ENCODE peak calls at places on chromosomes 16 and 17, in ten cellular contexts. C, S, Q, K, M, D, U, O, R and L are unnamed samples.

GRCh38 chr17:6591599-6592158 is 35.3 kb upstream of the PITPNM3 start:
- DNase-seq in R (no peak), C (no peak), Q (peak; percentile 85), S (no peak), U (no peak), K (no peak), D (no peak), O (no peak), M (no peak), L (no peak)

GRCh38 chr17:29007456-29008455 is 1.9 kb upstream of the SEZ6 start:
- DNase-seq in K (no peak), Q (no peak), D (no peak), R (no peak), M (no peak), U (no peak), S (no peak), C (peak; percentile 21), O (no peak), L (no peak)

GRCh38 chr16:86502856-86503748 is 7.2 kb upstream of the FOXF1 start:
- DNase-seq in M (peak; percentile 52), U (no peak), S (no peak), O (no peak), C (no peak), D (no peak), R (no peak), Q (no peak), K (no peak), L (no peak)

GRCh38 chr16:64459821-64460220 is 662.0 kb downstream of the CDH11 start:
- DNase-seq in R (peak; percentile 59), K (no peak), U (no peak), S (no peak), M (no peak), O (no peak), Q (peak; percentile 72), D (no peak), C (no peak), L (no peak)

GRCh38 chr17:50067996-50068395 is 12.1 kb downstream of the ITGA3 start:
- DNase-seq in S (no peak), D (no peak), C (no peak), U (no peak), Q (no peak), O (no peak), R (no peak), M (no peak), K (no peak), L (no peak)

GRCh38 chr16:19304670-19305240 is 19.2 kb downstream of the CLEC19A start:
- DNase-seq in R (no peak), Q (no peak), U (no peak), S (no peak), M (peak; percentile 50), K (no peak), C (no peak), O (no peak), D (no peak), L (no peak)

GRCh38 chr16:89335803-89336485 is 118.4 kb downstream of the ZNF778 start:
- DNase-seq in R (no peak), Q (no peak), D (no peak), S (peak; percentile 8), K (no peak), C (no peak), O (no peak), M (no peak), U (no peak), L (no peak)

GRCh38 chr17:10888858-10889257 is 51.0 kb upstream of the PIRT start:
- DNase-seq in K (no peak), Q (no peak), C (no peak), R (no peak), D (no peak), M (peak; percentile 31), S (no peak), O (no peak), U (no peak), L (no peak)

GRCh38 chr17:60426596-60426995 is 4.3 kb downstream of the CHCT1 start:
- DNase-seq in U (no peak), M (no peak), C (no peak), K (no peak), O (no peak), Q (no peak), R (no peak), S (no peak), D (no peak), L (no peak)

GRCh38 chr17:60425626-60426025 is 3.3 kb downstream of the CHCT1 start:
- DNase-seq in M (no peak), O (no peak), S (no peak), Q (no peak), D (no peak), K (no peak), U (no peak), R (no peak), C (no peak), L (no peak)

GRCh38 chr17:60421273-60422161 is 772 bp upstream of the CHCT1 start:
- DNase-seq in Q (peak; percentile 51), M (peak; percentile 89), K (peak; percentile 68), R (peak; percentile 66), D (no peak), S (peak; percentile 82), U (peak; percentile 84), C (no peak), O (no peak), L (peak; percentile 82)

GRCh38 chr17:60423865-60424264 is 1.6 kb downstream of the CHCT1 start:
- DNase-seq in O (no peak), Q (no peak), D (no peak), U (no peak), K (no peak), C (no peak), S (no peak), M (no peak), R (no peak), L (no peak)

DNA sequence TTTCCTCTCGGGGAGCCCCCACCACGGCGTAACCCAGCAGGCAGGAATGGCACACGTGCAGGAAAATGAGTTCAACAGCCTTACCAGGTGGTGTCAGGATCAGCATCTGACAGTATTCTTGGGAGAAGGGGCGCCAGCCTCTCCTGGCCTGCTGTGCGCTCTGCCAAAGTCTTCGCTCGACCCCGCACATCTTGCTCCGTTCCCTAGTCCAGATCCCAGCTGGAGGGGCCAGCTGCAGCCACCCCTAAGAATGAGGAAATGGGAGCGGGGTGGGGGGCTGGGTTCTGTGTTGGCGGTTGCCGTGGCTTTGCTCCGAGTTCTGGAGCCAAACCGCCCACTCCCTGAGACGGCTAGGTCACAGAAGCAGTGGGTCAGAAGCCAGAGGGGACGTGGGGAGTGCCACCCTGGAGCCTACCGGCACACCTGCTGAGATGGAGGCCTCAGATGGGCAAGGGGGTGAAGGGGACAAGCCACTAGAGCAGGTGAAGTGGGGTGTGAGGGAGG is at the start of gene CHCT1:
- DNase-seq in O (no peak), U (no peak), S (peak; percentile 34), C (no peak), D (no peak), Q (no peak), M (no peak), R (peak; percentile 22), K (no peak), L (no peak)
- H3K4me3 ChIP-seq in O (peak within 1 kb of the TSS; percentile 61), U (peak within 1 kb of the TSS; percentile 60), S (no peak within 1 kb of the TSS), C (no peak within 1 kb of the TSS), D (peak within 1 kb of the TSS; percentile 53), Q (peak within 1 kb of the TSS; percentile 45), M (peak within 1 kb of the TSS; percentile 59), R (peak within 1 kb of the TSS; percentile 55), K (peak within 1 kb of the TSS; percentile 67), L (peak within 1 kb of the TSS; percentile 59)

DNA sequence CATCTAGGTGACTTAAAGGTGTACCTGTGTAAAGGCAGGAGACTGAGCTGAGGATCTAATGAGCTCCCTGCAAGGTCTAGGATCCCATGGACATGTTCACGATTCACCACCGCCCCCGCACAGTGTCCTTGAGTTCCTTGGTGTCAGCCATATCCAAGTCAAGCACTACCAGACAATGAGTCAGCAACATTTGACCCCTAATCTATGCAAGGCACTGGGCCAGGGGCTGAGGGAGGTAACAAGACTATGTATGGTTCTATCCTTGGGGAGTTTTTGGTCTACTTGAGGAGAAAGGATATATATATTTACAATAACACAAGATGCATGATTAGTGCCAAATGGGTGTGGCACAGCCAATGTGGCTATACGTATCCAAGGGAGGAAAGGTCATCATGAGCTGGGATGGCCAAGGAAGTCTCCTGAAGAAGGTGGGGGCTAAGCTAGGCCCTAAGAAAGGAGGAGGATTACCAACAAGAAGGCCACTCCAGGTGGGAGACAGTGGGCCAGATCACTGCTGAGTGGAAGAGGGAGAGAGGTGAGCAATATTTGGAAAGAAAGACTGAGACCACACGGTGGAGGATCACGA is 35.0 kb downstream of the ITGB3 start:
- DNase-seq in S (no peak), K (no peak), Q (peak; percentile 29), O (no peak), C (no peak), R (peak; percentile 45), D (no peak), M (no peak), U (no peak), L (no peak)
- TF ChIP-seq CTCF in S (no peak), K (no peak), Q (no peak), O (no peak), C (no peak), R (no peak), D (no peak), M (no peak), U (no peak), L (no peak)

GRCh38 chr17:9110501-9110900 is 89.2 kb downstream of the NTN1 start:
- DNase-seq in D (no peak), U (no peak), O (no peak), S (no peak), R (no peak), Q (no peak), C (no peak), K (no peak), M (no peak), L (no peak)

GRCh38 chr17:9120471-9120870 is 99.2 kb downstream of the NTN1 start:
- DNase-seq in D (no peak), S (no peak), U (no peak), Q (no peak), M (peak; percentile 45), O (no peak), R (peak; percentile 25), K (no peak), C (peak; percentile 3), L (peak; percentile 8)

GRCh38 chr17:9116861-9117568 is 95.7 kb downstream of the NTN1 start:
- DNase-seq in U (no peak), R (no peak), O (no peak), M (no peak), K (no peak), Q (no peak), D (no peak), S (no peak), C (no peak), L (no peak)

GRCh38 chr17:9116311-9116820 is 95.1 kb downstream of the NTN1 start:
- DNase-seq in S (no peak), U (no peak), M (no peak), D (no peak), K (no peak), R (no peak), C (no peak), Q (no peak), O (no peak), L (no peak)

DNA sequence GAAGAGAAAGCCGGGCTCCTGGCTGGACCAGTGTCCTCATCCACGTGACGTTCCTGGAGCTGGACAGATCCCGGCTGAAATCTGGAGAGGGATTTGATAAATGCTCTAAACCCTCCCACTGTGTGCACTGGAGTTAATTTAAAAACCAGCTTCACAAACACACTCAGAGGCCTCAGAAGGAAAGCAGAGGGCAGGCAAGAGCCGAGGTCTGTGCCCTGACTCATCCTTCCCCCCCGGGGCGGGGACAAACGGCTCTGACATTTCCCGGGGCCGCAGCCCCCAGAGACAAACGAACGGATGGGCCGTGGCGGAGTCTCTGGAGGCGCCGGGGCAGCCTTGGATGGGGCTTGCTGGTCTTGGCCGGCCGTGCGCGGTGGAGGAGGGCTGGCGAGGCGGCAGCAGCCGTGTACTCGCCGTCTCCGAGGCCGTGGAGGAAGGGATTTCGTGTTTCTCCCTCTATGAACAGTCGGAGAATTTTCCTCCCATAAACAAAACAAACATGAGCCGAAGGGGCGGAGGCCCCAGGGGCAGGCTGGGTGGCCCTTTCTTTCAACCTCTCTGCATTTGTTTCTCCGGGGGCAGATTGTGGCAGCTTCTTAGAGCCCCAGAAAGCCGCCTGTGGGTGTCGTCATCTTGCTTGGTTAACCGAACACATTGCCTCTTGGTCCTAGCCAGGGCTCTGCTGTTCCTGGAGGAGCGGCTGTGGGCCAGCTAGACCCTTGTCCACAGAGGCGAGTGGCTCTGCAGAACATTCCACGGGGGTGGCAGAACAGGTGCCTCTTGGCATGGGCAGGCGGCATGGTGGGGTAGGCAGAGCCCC is 94.3 kb downstream of the NTN1 start:
- DNase-seq in C (no peak), K (peak; percentile 66), M (peak; percentile 81), U (peak; percentile 61), Q (peak; percentile 65), S (peak; percentile 64), O (no peak), D (no peak), R (peak; percentile 22), L (no peak)
- H3K4me3 ChIP-seq in C (no peak overlapping the region), K (peak overlapping the region; percentile 59), M (peak overlapping the region; percentile 29), U (peak overlapping the region; percentile 20), Q (peak overlapping the region; percentile 31), S (no peak overlapping the region), O (peak overlapping the region; percentile 36), D (peak overlapping the region; percentile 54), R (no peak overlapping the region), L (no peak overlapping the region)

GRCh38 chr16:54932737-54933254 is 2.1 kb downstream of the IRX5 start:
- DNase-seq in U (no peak), C (no peak), M (peak; percentile 70), Q (peak; percentile 26), D (no peak), S (no peak), O (no peak), K (no peak), R (no peak), L (no peak)

GRCh38 chr16:54933281-54934150 is 2.9 kb downstream of the IRX5 start:
- DNase-seq in R (no peak), S (no peak), M (peak; percentile 62), K (no peak), C (no peak), D (no peak), O (no peak), U (no peak), Q (peak; percentile 42), L (no peak)

GRCh38 chr16:54935411-54936085 is 4.9 kb downstream of the IRX5 start:
- DNase-seq in O (no peak), K (no peak), D (no peak), U (no peak), C (no peak), M (no peak), S (no peak), R (no peak), Q (peak; percentile 48), L (no peak)

GRCh38 chr16:54936086-54936978 is 5.7 kb downstream of the IRX5 start:
- DNase-seq in R (no peak), U (no peak), Q (peak; percentile 54), M (peak; percentile 89), K (no peak), D (no peak), O (no peak), S (peak; percentile 37), C (no peak), L (no peak)

DNA sequence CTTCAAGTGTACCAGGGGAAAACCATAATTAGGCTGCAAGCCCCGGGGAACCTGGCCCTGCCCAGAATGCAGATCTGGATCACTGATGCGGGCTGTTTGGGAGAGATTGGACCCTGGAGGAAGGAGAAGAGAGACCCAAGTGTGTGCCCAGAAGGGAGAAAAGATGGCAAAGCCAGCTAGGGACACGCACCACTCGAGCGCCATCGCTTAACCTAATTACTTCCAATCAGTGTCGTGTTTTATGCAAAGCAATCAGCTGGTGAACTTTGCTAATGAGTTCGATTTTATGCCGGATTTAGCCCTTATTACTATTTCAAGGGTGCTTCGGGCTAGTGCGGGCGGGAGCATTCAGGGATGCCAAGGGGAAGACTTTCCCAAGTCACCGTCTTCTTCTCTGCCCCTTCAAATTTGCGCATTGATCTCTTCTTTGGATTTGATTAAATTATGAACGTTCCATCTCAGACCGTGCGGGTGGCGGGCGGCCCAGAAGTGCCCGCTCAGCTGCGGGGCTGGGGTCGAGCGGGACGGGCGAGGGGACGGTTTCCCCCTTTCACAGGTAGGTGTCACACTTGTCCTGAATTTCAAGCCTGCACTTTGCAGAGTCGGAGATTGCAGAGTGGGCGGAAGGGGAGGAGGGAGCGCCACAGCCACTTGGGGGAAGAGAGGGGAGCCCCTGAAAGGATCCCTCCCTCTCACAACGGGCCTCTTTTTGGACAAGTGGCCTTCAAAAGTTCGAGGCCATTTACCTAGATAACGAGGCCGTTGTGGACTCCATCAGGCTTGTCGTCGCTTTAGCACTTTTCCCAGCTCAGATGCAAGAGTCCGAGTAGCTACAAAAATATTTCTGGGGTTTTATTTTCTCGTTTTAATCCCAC is 4.1 kb downstream of the IRX5 start:
- DNase-seq in S (no peak), D (no peak), U (no peak), M (peak; percentile 86), Q (peak; percentile 60), R (no peak), O (no peak), C (no peak), K (no peak), L (no peak)
- TF ChIP-seq CTCF in S (no peak), D (peak; percentile 5), U (no peak), M (peak; percentile 71), Q (peak; percentile 34), R (no peak), O (no peak), C (no peak), K (peak; percentile 28), L (no peak)